ENCODE peak calls at places on chromosomes 11 and 22, in nine cellular contexts. H is pancreas, C is prostate gland, F is tibial artery, M is cardiac muscle cell, I is transverse colon, J is mammary epithelial cell, R is H1, P is psoas muscle. Z is an unnamed sample.

GRCh38 chr22:44721206-44721605 is 19.2 kb downstream of the PRR5 start:
- DNase-seq in I (no peak), F (no peak), H (no peak), J (no peak), C (no peak), M (peak; percentile 64), R (peak; percentile 44), P (no peak), Z (no peak)

GRCh38 chr11:87322570-87322969 is 284.8 kb downstream of the TMEM135 start:
- DNase-seq in I (no peak), J (no peak), H (no peak), C (no peak), F (no peak), P (no peak), M (no peak), R (no peak), Z (no peak)

GRCh38 chr22:35037089-35037488 is 28.9 kb upstream of the ISX start:
- DNase-seq in R (peak; percentile 64), F (no peak), H (no peak), P (no peak), J (no peak), I (no peak), C (no peak), M (peak; percentile 27), Z (peak; percentile 54)

GRCh38 chr11:33828604-33829429 is 54.5 kb upstream of the FBXO3 start:
- DNase-seq in P (no peak), R (peak; percentile 67), I (no peak), H (no peak), C (no peak), M (peak; percentile 18), J (no peak), F (no peak), Z (peak; percentile 45)

GRCh38 chr11:124446926-124447325 is 1.4 kb upstream of the OR8B8 start:
- DNase-seq in F (no peak), I (no peak), P (no peak), M (no peak), R (no peak), J (peak; percentile 1), H (no peak), C (no peak), Z (no peak)

GRCh38 chr22:28600546-28601143 is 79.0 kb downstream of the TTC28 start:
- DNase-seq in H (no peak), F (no peak), J (peak; percentile 24), I (no peak), M (peak; percentile 66), C (no peak), P (no peak), R (no peak), Z (no peak)

GRCh38 chr11:75383246-75383645 is 16.1 kb upstream of the RPS3 start:
- DNase-seq in H (no peak), J (no peak), C (no peak), F (no peak), P (no peak), I (no peak), M (no peak), R (no peak), Z (peak; percentile 83)

GRCh38 chr11:695332-695605 is 247 bp upstream of the DEAF1 start:
- DNase-seq in C (no peak), F (no peak), J (no peak), R (no peak), H (no peak), M (no peak), P (no peak), I (no peak), Z (no peak)

GRCh38 chr11:2541321-2541680 is 96.5 kb downstream of the KCNQ1 start:
- DNase-seq in R (no peak), H (peak; percentile 7), J (no peak), F (no peak), P (no peak), I (peak; percentile 0), C (no peak), M (no peak), Z (no peak)

GRCh38 chr11:21321530-21321929 is 652.1 kb downstream of the NELL1 start:
- DNase-seq in I (no peak), F (no peak), C (no peak), H (no peak), P (no peak), J (no peak), R (no peak), M (peak; percentile 58), Z (no peak)

GRCh38 chr11:21323617-21324016 is 654.2 kb downstream of the NELL1 start:
- DNase-seq in R (no peak), I (no peak), C (no peak), F (no peak), H (no peak), J (no peak), M (no peak), P (no peak), Z (no peak)
- TF ChIP-seq CTCF in R (peak; percentile 58), I (no peak), C (no peak), F (no peak), H (no peak), J (no peak), M (no peak), P (no peak), Z (peak; percentile 67)

GRCh38 chr11:45158210-45158644 is 11.8 kb downstream of the PRDM11 start:
- DNase-seq in F (no peak), R (no peak), H (no peak), P (no peak), C (peak; percentile 59), I (peak; percentile 44), M (peak; percentile 83), J (no peak), Z (no peak)
- H3K27ac ChIP-seq in F (peak overlapping the region; percentile 74), R (no peak overlapping the region), H (no peak overlapping the region), P (peak overlapping the region; percentile 30), C (peak overlapping the region; percentile 70), I (peak overlapping the region; percentile 67), M (peak overlapping the region; percentile 92), J (no peak overlapping the region), Z (no peak overlapping the region)

GRCh38 chr11:95972055-95972454 is 48.1 kb upstream of the MTMR2 start:
- DNase-seq in I (no peak), M (no peak), H (no peak), J (no peak), C (no peak), F (no peak), R (no peak), P (no peak), Z (no peak)

GRCh38 chr11:95968585-95968984 is 44.7 kb upstream of the MTMR2 start:
- DNase-seq in R (no peak), H (no peak), F (no peak), I (no peak), P (no peak), M (no peak), J (no peak), C (no peak), Z (no peak)
- TF ChIP-seq CTCF in R (no peak), H (no peak), F (no peak), I (no peak), P (peak; percentile 19), M (peak; percentile 54), J (peak; percentile 34), C (no peak), Z (no peak)

DNA sequence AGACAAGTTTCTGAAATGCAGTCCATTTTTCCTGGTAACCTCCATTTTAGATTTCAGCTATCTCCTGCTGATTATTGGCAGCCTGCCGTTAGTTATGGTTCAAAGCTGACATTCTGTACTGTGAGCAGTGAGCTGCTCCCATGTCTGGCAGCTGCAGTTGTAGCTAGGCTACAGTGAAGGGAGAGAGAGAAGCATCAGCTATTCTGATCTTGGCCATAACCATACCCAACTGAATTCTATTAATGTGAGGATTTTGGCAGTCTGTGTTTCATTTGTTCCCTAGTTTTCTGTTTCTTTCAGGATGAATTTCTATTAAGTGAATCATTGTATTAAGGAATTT is 33.4 kb downstream of the SIK2 start:
- DNase-seq in R (no peak), C (no peak), F (peak; percentile 48), I (peak; percentile 24), H (peak; percentile 30), P (peak; percentile 12), M (no peak), J (no peak), Z (no peak)
- H3K27ac ChIP-seq in R (no peak overlapping the region), C (peak overlapping the region; percentile 20), F (no peak overlapping the region), I (peak overlapping the region; percentile 60), H (no peak overlapping the region), P (peak overlapping the region; percentile 65), M (no peak overlapping the region), J (peak overlapping the region; percentile 64), Z (no peak overlapping the region)

GRCh38 chr11:25794804-25795203 is 537.1 kb upstream of the ANO3 start:
- DNase-seq in F (no peak), H (no peak), I (no peak), P (no peak), J (no peak), C (no peak), M (no peak), R (no peak), Z (peak; percentile 45)

GRCh38 chr11:25793637-25794036 is 538.3 kb upstream of the ANO3 start:
- DNase-seq in H (no peak), J (no peak), R (no peak), F (no peak), P (no peak), C (no peak), M (no peak), I (no peak), Z (no peak)
- TF ChIP-seq CTCF in H (no peak), J (no peak), R (no peak), F (no peak), P (no peak), C (no peak), M (no peak), I (no peak), Z (no peak)

DNA sequence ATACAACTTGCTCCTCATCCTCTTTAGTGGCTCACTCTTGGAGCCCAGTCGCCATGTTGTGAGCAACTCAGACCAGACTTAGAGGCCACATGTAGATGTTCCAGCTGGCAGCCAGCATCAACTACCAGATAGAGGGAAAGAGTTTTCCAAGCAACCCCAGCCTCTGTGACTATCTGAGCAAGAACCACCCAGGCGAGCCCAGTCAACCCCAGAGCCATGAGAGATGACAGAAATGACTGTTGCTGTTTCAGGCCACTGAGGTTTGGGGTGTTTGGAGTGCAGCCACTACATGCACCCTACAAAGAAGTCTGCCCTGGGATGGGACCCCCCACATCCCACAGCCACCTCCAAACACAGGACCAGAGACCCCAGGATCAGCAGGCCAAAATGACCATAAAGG is 24.8 kb upstream of the CLDN5 start:
- DNase-seq in C (no peak), P (no peak), M (no peak), I (no peak), J (no peak), H (no peak), R (no peak), F (no peak), Z (no peak)
- H3K27ac ChIP-seq in C (no peak overlapping the region), P (no peak overlapping the region), M (no peak overlapping the region), I (no peak overlapping the region), J (no peak overlapping the region), H (no peak overlapping the region), R (no peak overlapping the region), F (no peak overlapping the region), Z (no peak overlapping the region)

Z was measured in H9.